ENCODE peak calls at places on chromosomes 11 and 22, in five cellular contexts. A is testis, Q is RPMI7951, L is retina, C is dorsolateral prefrontal cortex. V is an unnamed sample.

GRCh38 chr11:110433393-110434333 is 3.9 kb downstream of the FDX1 start:
- DNase-seq in A (no peak), Q (peak), L (peak), C (no peak), V (no peak)

GRCh38 chr11:36890841-36891240 is 292.8 kb upstream of the RAG2 start:
- DNase-seq in L (no peak), C (no peak), Q (no peak), A (no peak), V (no peak)

GRCh38 chr22:47608421-47608820 is 846.0 kb downstream of the TBC1D22A start:
- DNase-seq in Q (no peak), A (no peak), L (no peak), C (no peak), V (no peak)

GRCh38 chr11:12664410-12664809 is 9.8 kb upstream of the TEAD1 start:
- DNase-seq in C (no peak), A (no peak), L (no peak), Q (no peak), V (no peak)

GRCh38 chr22:19179472-19180048 is 1.0 kb upstream of the SLC25A1 start:
- DNase-seq in Q (peak), C (peak), L (peak), A (peak), V (peak)

GRCh38 chr22:18085188-18085587 is 7.4 kb downstream of the PEX26 start:
- DNase-seq in L (no peak), C (no peak), Q (no peak), A (no peak), V (no peak)

GRCh38 chr11:9001736-9002135 is 2.1 kb downstream of the NRIP3 start:
- DNase-seq in L (no peak), C (no peak), A (no peak), Q (peak), V (no peak)

GRCh38 chr22:46696225-46696518 is 41.9 kb downstream of the CERK start:
- DNase-seq in C (no peak), Q (no peak), A (no peak), L (no peak), V (no peak)

GRCh38 chr22:27228771-27229170 is 571.4 kb downstream of the MIAT start:
- DNase-seq in L (no peak), C (no peak), A (no peak), Q (no peak), V (no peak)

GRCh38 chr22:43488031-43488892 is 76.4 kb downstream of the MPPED1 start:
- DNase-seq in C (no peak), A (no peak), L (peak), Q (no peak), V (no peak)

GRCh38 chr22:49959782-49960158 is 802 bp upstream of the PIM3 start:
- DNase-seq in L (no peak), C (no peak), A (no peak), Q (peak), V (no peak)

V was measured in substantia nigra.